ENCODE peak calls at places on chromosomes 6 and 20, in six cellular contexts. D is K562; J is iPS DF 6.9; N is cardiac septum; H is activated CD8-positive, alpha-beta T cell treated with anti-CD3 and anti-CD28 coated beads for 36 hours; Y is hepatic stellate cell. O is an unnamed sample.

GRCh38 chr6:111657146-111657545 is 51.5 kb upstream of the TRAF3IP2 start:
- DNase-seq in D (no peak), J (no peak), N (no peak), H (no peak), Y (peak), O (no peak)

GRCh38 chr6:53493635-53494025 is 51.3 kb downstream of the GCLC start:
- DNase-seq in D (no peak), J (no peak), N (no peak), H (no peak), Y (no peak), O (no peak)

GRCh38 chr20:23565503-23566056 is 2.7 kb downstream of the CST9L start:
- DNase-seq in D (no peak), J (no peak), N (peak), H (no peak), Y (no peak), O (no peak)

GRCh38 chr20:15857131-15857784 is 716.0 kb downstream of the KIF16B start:
- DNase-seq in D (no peak), J (no peak), N (no peak), H (no peak), Y (no peak), O (no peak)

GRCh38 chr20:52190437-52191131 is 995 bp downstream of the ZFP64 start:
- DNase-seq in D (peak), J (no peak), N (no peak), H (peak), Y (peak), O (peak)

GRCh38 chr6:12245763-12246720 is 44.1 kb upstream of the EDN1 start:
- DNase-seq in D (no peak), J (no peak), N (no peak), H (no peak), Y (no peak), O (no peak)

GRCh38 chr6:24936641-24937317 is 1.0 kb upstream of the RIPOR2 start:
- DNase-seq in D (no peak), J (no peak), N (no peak), H (peak), Y (no peak), O (peak)

GRCh38 chr6:71349976-71350615 is 61.5 kb downstream of the OGFRL1 start:
- DNase-seq in D (no peak), J (no peak), N (no peak), H (no peak), Y (no peak), O (no peak)

GRCh38 chr6:56311086-56311485 is 63.7 kb upstream of the COL21A1 start:
- DNase-seq in D (no peak), J (no peak), N (no peak), H (no peak), Y (no peak), O (no peak)

GRCh38 chr6:31037692-31038091 is 27.4 kb downstream of the MUC22 start:
- DNase-seq in D (no peak), J (no peak), N (no peak), H (no peak), Y (peak), O (no peak)

GRCh38 chr6:47669684-47670515 is 28.5 kb upstream of the ADGRF4 start:
- DNase-seq in D (no peak), J (no peak), N (no peak), H (no peak), Y (no peak), O (no peak)

GRCh38 chr6:151440930-151441329 is 11.0 kb downstream of the RMND1 start:
- DNase-seq in D (no peak), J (no peak), N (no peak), H (no peak), Y (no peak), O (no peak)

O was measured in activated CD4-positive, alpha-beta memory T cell treated with anti-CD3 and anti-CD28 coated beads for 36 hours.